ENCODE peak calls at places on chromosomes 6 and 20, in six cellular contexts. M is progenitor cell of endocrine pancreas, R is MCF 10A, F is fibroblast of lung, E is fibroblast of villous mesenchyme, T is WTC11. A is an unnamed sample.

GRCh38 chr20:50482396-50482890 is 27.7 kb upstream of the PTPN1 start:
- DNase-seq in T (no peak), M (no peak), R (no peak), F (no peak), E (no peak), A (no peak)

GRCh38 chr6:103085801-103086200 is 1692.3 kb downstream of the GRIK2 start:
- DNase-seq in T (no peak), R (no peak), M (no peak), E (no peak), F (no peak), A (no peak)

GRCh38 chr6:160661129-160661723 is 2.8 kb downstream of the LPA start:
- DNase-seq in R (no peak), F (no peak), E (no peak), M (no peak), T (no peak), A (no peak)

GRCh38 chr6:158835616-158836221 is 16.6 kb upstream of the EZR start:
- DNase-seq in R (no peak), F (peak), M (peak), T (peak), E (peak), A (no peak)

GRCh38 chr20:50226093-50226974 is 35.7 kb downstream of the CEBPB start:
- DNase-seq in M (no peak), F (peak), T (no peak), E (peak), R (peak), A (peak)

GRCh38 chr20:41499961-41500725 is 118.0 kb downstream of the CHD6 start:
- DNase-seq in E (peak), R (no peak), M (no peak), F (no peak), T (no peak), A (no peak)

GRCh38 chr6:12827921-12828320 is 111.4 kb downstream of the PHACTR1 start:
- DNase-seq in R (no peak), M (no peak), E (no peak), F (no peak), T (no peak), A (no peak)

GRCh38 chr6:70547313-70547712 is 19.4 kb upstream of the SDHAF4 start:
- DNase-seq in F (peak), M (no peak), R (peak), T (no peak), E (peak), A (no peak)

GRCh38 chr20:25481235-25481917 is 73.9 kb downstream of the GINS1 start:
- DNase-seq in M (no peak), R (no peak), E (no peak), T (no peak), F (no peak), A (no peak)

GRCh38 chr6:119929121-119929520 is 579.6 kb upstream of the MAN1A1 start:
- DNase-seq in F (no peak), T (no peak), E (no peak), R (peak), M (no peak), A (no peak)

GRCh38 chr6:56843476-56844349 is 111.2 kb upstream of the BEND6 start:
- DNase-seq in R (peak), F (peak), M (peak), T (peak), E (peak), A (no peak)

GRCh38 chr6:116616757-116617093 is 446 bp downstream of the RSPH4A start:
- DNase-seq in E (no peak), T (peak), M (no peak), R (no peak), F (no peak), A (no peak)

GRCh38 chr6:105099371-105099770 is 80.4 kb downstream of the POPDC3 start:
- DNase-seq in E (no peak), M (no peak), R (no peak), T (no peak), F (no peak), A (no peak)

GRCh38 chr20:17912916-17913315 is 55.7 kb downstream of the SNX5 start:
- DNase-seq in T (no peak), M (no peak), F (peak), E (peak), R (no peak), A (no peak)

GRCh38 chr6:45714795-45715507 is 300.7 kb downstream of the CLIC5 start:
- DNase-seq in T (peak), E (peak), F (peak), R (peak), M (peak), A (peak)

GRCh38 chr6:2982464-2983121 is 11.2 kb upstream of the SERPINB6 start:
- DNase-seq in T (no peak), E (peak), F (no peak), R (no peak), M (no peak), A (no peak)

GRCh38 chr6:105879902-105880547 is 206.1 kb upstream of the PRDM1 start:
- DNase-seq in R (no peak), M (no peak), E (no peak), T (no peak), F (no peak), A (no peak)

GRCh38 chr6:154179443-154179842 is 140.4 kb downstream of the OPRM1 start:
- DNase-seq in M (no peak), R (no peak), F (no peak), T (no peak), E (no peak), A (no peak)

GRCh38 chr20:49680475-49680874 is 33.2 kb downstream of the B4GALT5 start:
- DNase-seq in F (peak), E (peak), M (no peak), T (no peak), R (no peak), A (no peak)

GRCh38 chr20:43040427-43040826 is 149.3 kb downstream of the PTPRT start:
- DNase-seq in E (no peak), F (no peak), M (peak), T (peak), R (peak), A (no peak)

GRCh38 chr6:121867095-121867494 is 431.6 kb downstream of the GJA1 start:
- DNase-seq in R (no peak), F (no peak), M (no peak), T (no peak), E (peak), A (no peak)

GRCh38 chr6:169250660-169251059 is 3.0 kb downstream of the THBS2 start:
- DNase-seq in T (peak), E (peak), F (peak), R (peak), M (no peak), A (peak)

GRCh38 chr6:169975701-169976100 is 224.3 kb downstream of the ERMARD start:
- DNase-seq in M (no peak), E (no peak), T (no peak), R (no peak), F (no peak), A (no peak)

GRCh38 chr6:134165827-134166226 is 113.4 kb upstream of the SLC2A12 start:
- DNase-seq in T (no peak), R (no peak), E (peak), M (no peak), F (no peak), A (no peak)

GRCh38 chr20:51573576-51574243 is 31.2 kb upstream of the NFATC2 start:
- DNase-seq in T (no peak), E (no peak), M (no peak), R (peak), F (no peak), A (no peak)

GRCh38 chr6:13079096-13079758 is 249.1 kb downstream of the TBC1D7 start:
- DNase-seq in R (no peak), T (no peak), M (no peak), E (no peak), F (no peak), A (no peak)

GRCh38 chr20:64219202-64219601 is 36.3 kb upstream of the PCMTD2 start:
- DNase-seq in M (no peak), E (no peak), F (no peak), T (no peak), R (no peak), A (no peak)

GRCh38 chr6:127520061-127520460 is 926 bp upstream of the MTCL3 start:
- DNase-seq in M (no peak), F (peak), R (peak), E (peak), T (no peak), A (no peak)

GRCh38 chr6:113361014-113361645 is 496.0 kb upstream of the MARCKS start:
- DNase-seq in E (peak), M (no peak), R (peak), F (peak), T (no peak), A (no peak)

GRCh38 chr6:136720045-136720760 is 72.1 kb downstream of the MAP3K5 start:
- DNase-seq in F (no peak), R (no peak), T (no peak), E (no peak), M (no peak), A (no peak)

GRCh38 chr6:25968769-25969168 is 6.2 kb downstream of the TRIM38 start:
- DNase-seq in T (no peak), F (peak), M (no peak), E (no peak), R (peak), A (peak)

GRCh38 chr20:37879843-37880242 is 23.1 kb upstream of the VSTM2L start:
- DNase-seq in F (no peak), R (no peak), M (no peak), E (no peak), T (no peak), A (no peak)

GRCh38 chr20:48538058-48538825 is 289.6 kb downstream of the PREX1 start:
- DNase-seq in F (no peak), T (no peak), E (peak), R (peak), M (no peak), A (no peak)

GRCh38 chr6:24907959-24908358 is 27.8 kb downstream of the RIPOR2 start:
- DNase-seq in E (no peak), T (no peak), R (no peak), M (no peak), F (no peak), A (no peak)

GRCh38 chr6:169963581-169964297 is 212.3 kb downstream of the ERMARD start:
- DNase-seq in E (no peak), M (no peak), F (no peak), T (no peak), R (no peak), A (no peak)

GRCh38 chr6:62516287-62517152 is 230.5 kb upstream of the KHDRBS2 start:
- DNase-seq in E (no peak), M (no peak), R (no peak), F (no peak), T (peak), A (no peak)

GRCh38 chr20:32240220-32240619 is 32.5 kb downstream of the POFUT1 start:
- DNase-seq in F (no peak), E (no peak), M (peak), T (peak), R (no peak), A (no peak)
- TF ChIP-seq CTCF in F (no peak), E (no peak), M (peak), T (no peak), R (no peak), A (no peak)

GRCh38 chr6:917296-917695 is 224.4 kb upstream of the EXOC2 start:
- DNase-seq in F (no peak), E (no peak), T (no peak), M (no peak), R (no peak), A (no peak)

GRCh38 chr6:907928-908327 is 215.0 kb upstream of the EXOC2 start:
- DNase-seq in E (no peak), F (no peak), T (no peak), M (no peak), R (no peak), A (no peak)

GRCh38 chr6:917939-918338 is 225.0 kb upstream of the EXOC2 start:
- DNase-seq in T (no peak), E (no peak), M (no peak), R (no peak), F (no peak), A (no peak)

GRCh38 chr6:916160-916559 is 223.2 kb upstream of the EXOC2 start:
- DNase-seq in E (no peak), R (no peak), F (no peak), M (no peak), T (no peak), A (no peak)

GRCh38 chr6:912871-913663 is 220.1 kb upstream of the EXOC2 start:
- DNase-seq in R (peak), F (peak), T (peak), M (no peak), E (peak), A (peak)
- TF ChIP-seq CTCF in R (peak), F (peak), T (peak), M (peak), E (peak), A (peak)

GRCh38 chr6:108074359-108075144 is at the start of gene OSTM1:
- DNase-seq in T (peak), E (peak), M (peak), R (peak), F (peak), A (peak)
- TF ChIP-seq CTCF in T (no peak), E (no peak), M (no peak), R (no peak), F (no peak), A (no peak)

DNA sequence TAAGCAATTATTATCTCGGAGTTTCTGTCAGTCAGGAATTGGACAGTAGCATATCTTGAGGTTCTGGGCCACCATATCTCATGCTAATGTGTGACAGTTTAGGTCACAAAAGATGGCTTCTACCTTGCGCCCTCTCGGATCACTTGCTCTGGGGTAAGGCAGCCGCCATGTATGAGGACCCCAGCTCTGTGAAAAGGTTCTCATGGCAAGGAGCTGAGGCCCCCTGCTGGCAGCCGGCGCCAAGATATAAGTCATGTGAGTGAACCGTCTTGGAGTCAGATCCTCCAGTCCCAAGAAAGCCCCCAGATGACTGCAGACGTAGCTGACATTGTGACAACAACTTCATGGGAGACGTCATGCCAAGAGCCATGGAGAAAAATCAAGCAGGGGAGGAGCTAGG is 670.8 kb downstream of the KIF16B start:
- DNase-seq in T (peak), M (no peak), F (no peak), E (no peak), R (peak), A (no peak)
- TF ChIP-seq CTCF in T (peak), M (no peak), F (no peak), E (no peak), R (peak), A (peak)

GRCh38 chr20:58651548-58651822 is 402 bp downstream of the STX16 start:
- DNase-seq in R (no peak), M (peak), F (no peak), T (no peak), E (no peak), A (no peak)

GRCh38 chr20:58650776-58651547 is at the start of gene STX16:
- DNase-seq in T (peak), F (peak), E (peak), R (peak), M (peak), A (peak)

GRCh38 chr20:58651823-58652605 is 931 bp downstream of the STX16 start:
- DNase-seq in E (peak), T (peak), R (peak), F (peak), M (no peak), A (peak)

GRCh38 chr20:58649288-58650180 is 1.5 kb upstream of the STX16 start:
- DNase-seq in M (no peak), E (no peak), F (no peak), T (peak), R (no peak), A (no peak)

DNA sequence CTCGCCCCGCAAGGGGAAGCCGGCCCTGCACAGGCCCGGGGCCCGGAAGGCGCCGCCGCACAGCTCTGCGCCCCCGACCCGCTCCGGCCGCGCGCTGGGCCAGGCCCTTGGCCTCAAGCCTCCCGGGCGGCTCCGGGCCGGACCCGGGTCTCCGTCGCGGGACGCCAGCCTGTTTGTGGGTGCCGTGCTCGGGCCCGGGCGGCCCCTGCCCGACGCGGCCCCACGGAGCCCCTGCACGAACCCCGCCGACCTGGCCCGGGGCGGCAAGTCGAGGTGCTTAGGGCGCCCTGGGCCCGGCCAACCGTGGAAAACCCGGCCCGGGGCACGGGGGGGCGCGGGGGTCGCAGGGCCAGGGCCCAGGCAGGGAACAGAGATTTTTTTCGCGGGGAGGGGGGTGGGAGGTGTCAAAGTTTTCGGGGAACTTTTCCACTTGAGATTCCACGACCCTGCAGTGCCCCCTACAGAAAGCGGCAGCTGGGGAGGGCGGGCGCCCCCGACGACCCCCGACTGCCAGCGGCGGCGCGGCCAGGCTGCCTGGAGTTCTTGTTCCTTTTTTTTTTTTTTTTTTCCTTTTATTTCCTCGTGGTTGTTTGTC is 805 bp upstream of the STX16 start:
- DNase-seq in M (peak), R (no peak), F (no peak), T (no peak), E (no peak), A (no peak)
- TF ChIP-seq CTCF in M (no peak), R (peak), F (no peak), T (no peak), E (no peak), A (no peak)

DNA sequence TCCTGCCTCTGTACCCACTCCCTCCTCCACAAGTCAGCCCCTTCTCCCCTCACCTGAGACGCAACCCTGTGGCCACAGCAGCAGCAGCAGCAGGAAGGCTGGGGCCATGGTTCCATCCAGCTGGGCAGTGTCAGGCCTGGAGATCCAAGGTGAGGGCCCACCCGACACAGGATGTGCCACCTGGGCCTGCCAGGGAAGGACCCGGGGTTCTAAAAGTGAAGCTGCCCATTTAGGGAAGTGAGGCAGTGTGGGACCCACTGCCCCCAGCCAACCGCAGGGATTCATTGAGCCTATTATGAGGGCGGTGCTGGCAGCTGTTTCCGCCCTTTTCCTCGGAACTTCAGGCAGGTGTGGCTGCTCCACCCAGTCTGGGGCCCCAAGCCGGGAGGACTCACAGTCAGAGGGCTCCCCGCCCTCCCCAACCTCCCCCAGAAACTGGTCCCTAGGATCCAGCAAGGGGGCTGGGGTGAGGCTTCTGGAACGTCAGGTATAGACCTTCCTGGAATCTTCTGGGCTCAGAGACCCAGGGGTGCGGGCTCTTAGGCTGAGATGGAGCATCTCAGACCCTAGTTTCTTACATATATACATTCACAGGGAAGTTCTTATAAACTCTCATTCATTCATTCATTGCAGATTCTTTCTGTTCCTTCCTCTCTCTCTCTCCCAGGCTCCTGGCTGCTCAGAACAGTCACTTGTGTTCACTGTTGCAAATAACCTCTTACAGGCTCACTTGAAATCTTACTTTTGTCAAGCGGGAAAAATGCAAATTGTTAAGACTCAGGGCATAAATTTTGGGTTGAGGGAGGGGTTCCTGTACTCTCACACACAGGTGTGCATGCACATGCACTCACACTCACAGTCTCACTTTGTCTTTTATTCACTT is at the start of gene TREML2:
- DNase-seq in T (no peak), E (no peak), F (no peak), M (no peak), R (no peak), A (no peak)
- TF ChIP-seq CTCF in T (no peak), E (no peak), F (no peak), M (no peak), R (no peak), A (no peak)